ENCODE peak calls at places on chromosomes 6 and 20, in six cellular contexts. K, Q, A, J, R and W are unnamed samples.

GRCh38 chr20:45342863-45343444 is 5.3 kb downstream of the SDC4 start:
- DNase-seq in J (no peak), R (no peak), K (no peak), A (no peak), Q (no peak), W (no peak)

GRCh38 chr20:53408728-53409157 is 184.9 kb downstream of the ZNF217 start:
- DNase-seq in K (no peak), Q (no peak), R (no peak), A (no peak), J (no peak), W (no peak)

GRCh38 chr6:52558266-52559000 is 18.4 kb downstream of the TRAM2 start:
- DNase-seq in K (no peak), J (no peak), A (no peak), Q (no peak), R (no peak), W (no peak)

GRCh38 chr6:116518621-116519020 is 7.2 kb downstream of the CALHM5 start:
- DNase-seq in K (no peak), R (no peak), A (no peak), Q (no peak), J (no peak), W (no peak)

GRCh38 chr20:17431621-17432364 is 99.4 kb downstream of the BFSP1 start:
- DNase-seq in Q (peak), J (peak), R (peak), K (peak), A (no peak), W (no peak)

GRCh38 chr6:123208111-123208510 is 212.1 kb downstream of the CLVS2 start:
- DNase-seq in R (no peak), A (no peak), K (no peak), J (no peak), Q (no peak), W (no peak)

GRCh38 chr6:152277826-152278247 is 359.3 kb downstream of the SYNE1 start:
- DNase-seq in A (no peak), K (peak), J (no peak), R (no peak), Q (no peak), W (no peak)

GRCh38 chr20:6768228-6769185 is 1.0 kb downstream of the BMP2 start:
- DNase-seq in J (peak), Q (peak), A (no peak), R (no peak), K (peak), W (no peak)

GRCh38 chr6:145735356-145736165 is at the start of gene EPM2A:
- DNase-seq in Q (peak), A (no peak), J (peak), R (peak), K (peak), W (peak)

GRCh38 chr6:5120011-5120410 is 34.9 kb downstream of the PPP1R3G start:
- DNase-seq in J (no peak), A (no peak), R (no peak), Q (no peak), K (no peak), W (no peak)

GRCh38 chr6:54248994-54249393 is 59.2 kb upstream of the TINAG start:
- DNase-seq in R (no peak), K (no peak), J (no peak), Q (no peak), A (no peak), W (no peak)

GRCh38 chr6:157533397-157533814 is 152.4 kb downstream of the ZDHHC14 start:
- DNase-seq in R (no peak), Q (no peak), J (no peak), A (no peak), K (no peak), W (no peak)

GRCh38 chr6:135895231-135895931 is 43.9 kb downstream of the PDE7B start:
- DNase-seq in Q (no peak), J (no peak), R (no peak), A (no peak), K (no peak), W (no peak)

GRCh38 chr6:88823998-88824397 is 139.4 kb downstream of the RNGTT start:
- DNase-seq in A (no peak), K (no peak), J (no peak), R (no peak), Q (peak), W (no peak)

DNA sequence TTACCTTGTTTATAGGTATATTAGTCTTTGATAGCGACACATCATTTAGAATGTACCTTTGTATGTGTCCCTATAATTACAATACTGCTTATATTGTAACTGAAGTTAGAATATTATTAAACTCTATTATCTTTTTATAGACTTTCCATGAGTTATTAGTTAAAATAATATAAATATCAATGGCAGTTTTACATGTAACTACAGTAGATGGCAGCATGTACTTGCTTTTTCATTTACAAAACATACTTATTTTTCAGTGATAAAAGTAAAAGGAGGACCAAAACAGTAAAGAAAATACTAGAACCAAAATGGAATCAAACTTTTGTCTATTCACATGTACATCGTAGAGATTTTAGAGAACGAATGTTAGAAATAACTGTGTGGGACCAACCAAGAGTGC is 364.3 kb downstream of the RIMS1 start:
- DNase-seq in A (no peak), J (no peak), R (no peak), Q (no peak), K (no peak), W (no peak)
- TF ChIP-seq CTCF in A (no peak), J (no peak), R (no peak), Q (no peak), K (no peak), W (no peak)

GRCh38 chr20:62624719-62625455 is 17.4 kb upstream of the SLCO4A1 start:
- DNase-seq in J (peak), K (no peak), Q (no peak), R (no peak), A (no peak), W (no peak)
- TF ChIP-seq CTCF in J (no peak), K (no peak), Q (no peak), R (no peak), A (no peak), W (no peak)

DNA sequence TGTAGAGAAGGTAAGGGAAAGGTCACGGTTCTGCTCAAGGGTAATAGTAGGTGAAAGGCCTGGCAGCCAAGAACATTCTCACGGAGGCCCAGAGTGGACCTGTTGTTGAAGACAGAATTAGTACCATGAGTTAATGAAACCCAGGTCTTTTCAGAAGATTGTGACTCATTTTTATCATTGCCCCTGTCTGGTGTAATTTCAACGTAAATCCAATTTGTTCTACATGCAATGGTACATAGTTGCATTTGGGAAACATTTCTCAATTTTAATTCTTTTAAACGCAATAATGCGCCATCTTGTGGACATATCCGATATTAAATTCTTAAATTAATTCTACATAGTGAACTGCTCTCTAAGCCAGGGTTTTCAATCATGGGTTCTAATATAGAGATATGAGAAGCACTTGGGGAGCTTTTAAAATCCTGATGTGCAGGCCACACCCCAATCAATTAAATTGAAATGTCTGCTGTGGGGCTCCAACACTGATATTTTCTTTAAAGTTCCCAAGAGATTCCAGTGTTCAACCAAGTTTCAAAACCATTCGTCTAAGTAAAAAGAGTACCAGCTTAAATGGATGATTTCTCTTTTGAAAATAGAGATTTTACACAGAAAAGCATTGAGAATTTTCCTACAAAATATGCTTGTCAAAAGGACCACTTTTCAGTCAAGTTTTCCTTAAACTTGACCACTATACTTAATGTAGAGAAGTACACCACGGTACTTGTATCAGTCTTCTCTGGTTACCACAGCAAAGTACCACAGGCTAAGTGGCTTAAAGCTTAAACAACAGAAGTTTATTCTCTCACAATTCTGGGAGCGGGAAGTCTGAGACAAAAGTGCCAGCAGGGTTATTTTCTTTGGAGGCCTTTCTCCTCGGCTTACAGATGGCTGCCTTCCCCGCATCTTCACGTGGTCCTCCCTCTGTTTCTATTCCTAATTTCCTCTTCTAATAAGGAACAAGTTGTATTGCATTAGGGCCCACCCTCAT is 257.6 kb downstream of the PLCB1 start:
- DNase-seq in J (no peak), Q (peak), A (no peak), K (no peak), R (no peak), W (no peak)
- TF ChIP-seq CTCF in J (peak), Q (peak), A (no peak), K (peak), R (peak), W (peak)

DNA sequence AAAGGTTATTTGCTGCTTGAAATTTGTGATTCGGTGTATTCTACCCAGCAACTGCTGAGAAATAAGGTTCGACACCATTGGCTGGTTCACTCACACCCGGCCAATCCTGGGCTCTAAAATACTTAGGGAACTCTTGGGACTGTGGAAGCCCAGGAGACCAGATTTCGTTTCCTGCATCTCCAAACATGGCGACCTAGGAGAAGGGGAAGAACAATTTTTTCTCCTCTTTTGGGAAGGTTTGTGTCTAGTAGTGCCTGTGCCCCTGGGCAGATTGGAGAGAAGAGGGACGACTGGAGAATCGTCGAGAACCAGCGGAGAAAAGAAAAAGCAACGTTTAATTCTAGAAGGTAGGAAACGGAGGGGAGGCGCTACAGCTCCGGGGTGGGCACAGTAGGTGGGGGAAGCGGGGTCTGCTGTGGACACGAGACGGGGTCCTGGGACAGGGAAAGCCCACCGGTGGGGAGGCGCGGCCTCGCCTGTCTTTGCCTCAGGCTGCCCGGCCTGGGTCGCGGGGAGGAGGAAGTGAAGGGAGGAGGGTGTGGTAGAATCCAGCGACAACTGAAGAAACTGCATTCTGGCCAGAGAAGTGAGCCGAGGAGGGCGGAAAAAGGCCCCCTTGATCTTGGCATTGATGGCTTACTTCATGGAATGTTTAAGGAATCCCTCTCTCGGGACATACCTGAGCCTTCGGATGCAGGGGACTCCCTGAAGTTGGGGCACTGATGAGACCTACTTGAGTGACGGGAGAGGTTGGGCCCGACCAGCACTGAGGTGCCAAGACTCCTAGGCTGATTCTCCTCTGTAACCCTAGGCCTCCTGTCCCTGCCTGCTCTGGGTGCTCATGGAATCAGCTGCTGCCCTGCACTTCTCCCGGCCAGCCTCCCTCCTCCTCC is at the start of gene BTN2A1:
- DNase-seq in J (peak), K (peak), R (peak), Q (peak), A (peak), W (no peak)
- TF ChIP-seq CTCF in J (no peak), K (no peak), R (peak), Q (no peak), A (no peak), W (no peak)

GRCh38 chr20:62368629-62369507 is 1.8 kb upstream of the LAMA5 start:
- DNase-seq in J (no peak), Q (no peak), R (no peak), A (no peak), K (peak), W (no peak)
- TF ChIP-seq CTCF in J (peak), Q (peak), R (peak), A (peak), K (peak), W (peak)